ENCODE peak calls at places on chromosomes 4 and X, in four cellular contexts. H, P, A and C are unnamed samples.

GRCh38 chrX:85052636-85053343 is 49.1 kb downstream of the APOOL start:
- DNase-seq in A (no peak), P (peak), H (no peak), C (peak)

GRCh38 chr4:47209833-47210232 is 178.5 kb downstream of the GABRB1 start:
- DNase-seq in P (peak), A (no peak), H (no peak), C (no peak)

GRCh38 chr4:83107636-83108035 is 6.9 kb downstream of the PLAC8 start:
- DNase-seq in P (no peak), H (no peak), A (no peak), C (no peak)

GRCh38 chr4:154491731-154492249 is at the start of gene DCHS2:
- DNase-seq in P (no peak), H (peak), A (no peak), C (peak)

GRCh38 chrX:14712096-14712495 is 160.8 kb downstream of the FANCB start:
- DNase-seq in P (no peak), H (no peak), A (no peak), C (peak)

GRCh38 chrX:17024896-17025295 is 78.4 kb downstream of the REPS2 start:
- DNase-seq in H (peak), P (no peak), A (no peak), C (peak)

GRCh38 chr4:128285085-128286023 is 2.3 kb downstream of the PGRMC2 start:
- DNase-seq in P (no peak), A (no peak), H (no peak), C (no peak)

GRCh38 chrX:129980540-129981206 is 1.8 kb upstream of the BCORL1 start:
- DNase-seq in H (peak), P (no peak), A (no peak), C (peak)

GRCh38 chr4:83361416-83362196 is 27.0 kb upstream of the HPSE start:
- DNase-seq in A (no peak), P (no peak), H (peak), C (peak)

GRCh38 chr4:73984736-73985527 is 3.1 kb downstream of the PPBP start:
- DNase-seq in P (peak), H (peak), A (peak), C (no peak)

GRCh38 chrX:118272237-118272636 is 73.7 kb upstream of the WDR44 start:
- DNase-seq in H (no peak), A (no peak), P (peak), C (no peak)

GRCh38 chrX:108165349-108166111 is 74.0 kb downstream of the ATG4A start:
- DNase-seq in P (peak), H (peak), A (no peak), C (peak)

GRCh38 chr4:40032785-40033184 is 23.9 kb upstream of the N4BP2 start:
- DNase-seq in P (no peak), A (no peak), H (no peak), C (no peak)

GRCh38 chr4:148203056-148203898 is 238.9 kb downstream of the NR3C2 start:
- DNase-seq in H (peak), A (no peak), P (no peak), C (peak)

GRCh38 chr4:8144359-8144758 is 14.3 kb downstream of the ABLIM2 start:
- DNase-seq in H (peak), A (no peak), P (no peak), C (peak)

GRCh38 chrX:116417968-116418367 is 18.4 kb upstream of the SLC6A14 start:
- DNase-seq in P (no peak), H (no peak), A (no peak), C (no peak)

GRCh38 chr4:62512271-62512670 is 1312.1 kb downstream of the ADGRL3 start:
- DNase-seq in P (no peak), H (no peak), A (no peak), C (peak)

GRCh38 chr4:13539047-13539720 is 5.1 kb downstream of the NKX3-2 start:
- DNase-seq in H (no peak), A (no peak), P (no peak), C (no peak)

GRCh38 chr4:15749001-15749400 is 29.1 kb upstream of the CD38 start:
- DNase-seq in A (no peak), H (peak), P (no peak), C (peak)

GRCh38 chrX:9788908-9789307 is 2.7 kb downstream of the SHROOM2 start:
- DNase-seq in A (no peak), H (no peak), P (peak), C (no peak)

GRCh38 chr4:170243662-170244288 is 154.0 kb upstream of the AADAT start:
- DNase-seq in A (no peak), H (no peak), P (no peak), C (peak)

GRCh38 chr4:159476886-159477285 is 374.0 kb downstream of the RAPGEF2 start:
- DNase-seq in H (no peak), P (no peak), A (no peak), C (no peak)

GRCh38 chrX:10926404-10926803 is 184.7 kb upstream of the HCCS start:
- DNase-seq in H (no peak), P (no peak), A (no peak), C (no peak)

GRCh38 chr4:39433878-39434492 is 24.7 kb downstream of the RPL9 start:
- DNase-seq in H (no peak), A (no peak), P (no peak), C (no peak)

GRCh38 chr4:73450398-73451004 is 14.5 kb downstream of the AFP start:
- DNase-seq in P (peak), A (no peak), H (peak), C (peak)

GRCh38 chrX:46218373-46218772 is 326.8 kb downstream of the ZNF674 start:
- DNase-seq in P (no peak), A (no peak), H (no peak), C (no peak)

GRCh38 chrX:30530591-30530990 is 47.0 kb downstream of the TASL start:
- DNase-seq in P (peak), A (no peak), H (no peak), C (no peak)

GRCh38 chr4:110878413-110878812 is 255.5 kb upstream of the PITX2 start:
- DNase-seq in P (no peak), A (no peak), H (no peak), C (no peak)

GRCh38 chr4:183407635-183408463 is 36.6 kb upstream of the CDKN2AIP start:
- DNase-seq in H (no peak), P (no peak), A (no peak), C (no peak)

GRCh38 chr4:6571608-6572007 is 3.4 kb upstream of the MAN2B2 start:
- DNase-seq in A (no peak), H (no peak), P (no peak), C (no peak)

GRCh38 chr4:6567218-6567617 is 7.8 kb upstream of the MAN2B2 start:
- DNase-seq in H (no peak), P (no peak), A (no peak), C (no peak)

GRCh38 chr4:6568148-6568547 is 6.8 kb upstream of the MAN2B2 start:
- DNase-seq in A (no peak), H (no peak), P (no peak), C (no peak)

GRCh38 chr4:6566582-6567190 is 8.3 kb upstream of the MAN2B2 start:
- DNase-seq in P (no peak), A (no peak), H (no peak), C (no peak)

GRCh38 chr4:6568689-6569332 is 6.2 kb upstream of the MAN2B2 start:
- DNase-seq in A (no peak), H (no peak), P (peak), C (peak)
- H4K5ac ChIP-seq in A (no peak), H (no peak), P (no peak), C (no peak)

GRCh38 chrX:154602226-154602625 is 16.9 kb downstream of the CTAG1B start:
- DNase-seq in H (no peak), P (no peak), A (no peak), C (no peak)

GRCh38 chrX:154600962-154601374 is 16.0 kb downstream of the CTAG1A start:
- DNase-seq in P (no peak), H (no peak), A (no peak), C (peak)

GRCh38 chrX:154603438-154604430 is 15.3 kb downstream of the CTAG1B start:
- DNase-seq in P (peak), A (no peak), H (no peak), C (peak)

GRCh38 chrX:154605566-154605965 is 13.5 kb downstream of the CTAG1B start:
- DNase-seq in A (no peak), H (no peak), P (no peak), C (no peak)

DNA sequence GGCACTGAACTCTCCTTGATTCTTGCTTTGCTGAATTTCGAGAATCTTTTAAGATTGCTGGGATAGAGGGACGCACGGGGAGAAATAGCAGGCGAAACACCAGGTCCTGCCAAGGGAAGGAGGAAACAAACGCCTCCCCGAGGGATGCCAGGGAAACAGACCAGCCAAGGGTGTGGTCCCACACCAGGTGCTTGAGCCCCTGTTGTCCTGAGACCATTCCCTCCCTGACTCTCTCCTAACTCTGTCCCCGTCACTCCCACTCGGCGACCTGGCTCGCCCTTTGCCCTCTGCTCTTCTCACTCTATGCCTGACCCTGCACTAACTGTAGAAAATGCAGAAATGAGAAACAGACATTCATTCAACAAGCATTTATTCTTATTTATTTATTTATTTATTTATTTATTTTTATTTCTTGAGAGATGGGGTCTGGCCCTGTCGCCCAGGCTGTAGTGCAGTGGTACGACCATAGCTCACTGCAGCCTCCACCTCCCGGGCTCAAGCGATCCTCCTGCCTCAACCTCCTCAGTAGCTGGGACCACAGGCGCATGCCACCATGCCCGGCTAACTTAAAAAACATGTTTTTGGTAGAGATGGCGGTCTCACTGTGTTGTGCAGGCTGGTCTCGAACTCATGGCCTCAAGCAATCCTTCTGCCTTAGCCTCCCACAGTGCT is 16.2 kb downstream of the CTAG1B start:
- DNase-seq in H (no peak), A (no peak), P (no peak), C (no peak)
- H2AK5ac ChIP-seq in H (no peak), A (no peak), P (no peak), C (no peak)

GRCh38 chrX:7996851-7997250 is 69.6 kb upstream of the PNPLA4 start:
- DNase-seq in A (no peak), H (no peak), P (no peak), C (peak)
- H3K4ac ChIP-seq in A (no peak), H (no peak), P (no peak), C (no peak)

DNA sequence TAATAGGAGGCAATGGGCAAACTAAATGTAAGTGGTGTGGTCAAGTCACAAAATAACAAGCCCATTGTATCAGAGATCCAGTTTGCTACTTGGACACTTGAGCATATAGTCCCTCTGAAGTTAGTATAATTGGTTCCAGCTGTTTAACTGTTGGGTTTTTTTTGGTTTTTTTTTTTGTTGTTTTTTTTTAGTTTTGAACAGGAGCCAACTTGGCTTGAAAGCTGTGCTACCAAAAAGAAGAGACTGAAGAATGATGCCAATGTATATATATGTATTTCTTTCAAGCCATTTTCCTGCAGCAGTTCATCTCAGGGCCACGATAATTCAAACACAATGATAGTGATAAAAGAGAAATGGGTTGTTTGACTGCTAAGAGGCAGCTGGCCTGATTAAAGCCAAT is 138.3 kb downstream of the PCDH18 start:
- DNase-seq in H (no peak), P (no peak), A (no peak), C (no peak)
- H4K5ac ChIP-seq in H (no peak), P (no peak), A (no peak), C (no peak)